ENCODE peak calls at places on chromosomes 7 and 10, in four cellular contexts. One of them, this sample, is unnamed.

GRCh38 chr10:82866424-82867020 is 991.5 kb downstream of the NRG3 start:
- DNase-seq in GM03348: no peak
- DNase-seq in COR-L47: no peak
- DNase-seq in HFFc6: peak
- DNase-seq in this sample: peak

GRCh38 chr10:85646312-85646711 is 720.3 kb downstream of the GRID1 start:
- DNase-seq in GM03348: no peak
- DNase-seq in COR-L47: no peak
- DNase-seq in HFFc6: no peak
- DNase-seq in this sample: peak

GRCh38 chr7:127581716-127582115 is 3.7 kb downstream of the GCC1 start:
- DNase-seq in GM03348: no peak
- DNase-seq in COR-L47: no peak
- DNase-seq in HFFc6: peak
- DNase-seq in this sample: peak

GRCh38 chr7:27314111-27314510 is 71.5 kb downstream of the EVX1 start:
- DNase-seq in GM03348: no peak
- DNase-seq in COR-L47: no peak
- DNase-seq in HFFc6: no peak
- DNase-seq in this sample: no peak

GRCh38 chr10:60894816-60895215 is 49.2 kb downstream of the RHOBTB1 start:
- DNase-seq in GM03348: no peak
- DNase-seq in COR-L47: no peak
- DNase-seq in HFFc6: no peak
- DNase-seq in this sample: no peak

GRCh38 chr7:48299580-48300169 is 128.4 kb downstream of the ABCA13 start:
- DNase-seq in GM03348: peak
- DNase-seq in COR-L47: peak
- DNase-seq in HFFc6: peak
- DNase-seq in this sample: peak

GRCh38 chr10:75632750-75633462 is 201.5 kb downstream of the LRMDA start:
- DNase-seq in GM03348: peak
- DNase-seq in COR-L47: no peak
- DNase-seq in HFFc6: no peak
- DNase-seq in this sample: peak

GRCh38 chr7:108459922-108460551 is 3.8 kb upstream of the NRCAM start:
- DNase-seq in GM03348: peak
- DNase-seq in COR-L47: peak
- DNase-seq in HFFc6: no peak
- DNase-seq in this sample: peak

GRCh38 chr10:13100349-13101294 is 659 bp downstream of the OPTN start:
- DNase-seq in GM03348: peak
- DNase-seq in COR-L47: no peak
- DNase-seq in HFFc6: peak
- DNase-seq in this sample: no peak

GRCh38 chr10:35507519-35508109 is 97.5 kb upstream of the GJD4 start:
- DNase-seq in GM03348: no peak
- DNase-seq in COR-L47: no peak
- DNase-seq in HFFc6: no peak
- DNase-seq in this sample: no peak

GRCh38 chr7:76393116-76394031 is 16.1 kb downstream of the SSC4D start:
- DNase-seq in GM03348: peak
- DNase-seq in COR-L47: peak
- DNase-seq in HFFc6: peak
- DNase-seq in this sample: peak

GRCh38 chr7:64633401-64633800 is 32.5 kb upstream of the ZNF107 start:
- DNase-seq in GM03348: no peak
- DNase-seq in COR-L47: no peak
- DNase-seq in HFFc6: no peak
- DNase-seq in this sample: no peak

GRCh38 chr10:5622586-5622985 is 43.8 kb downstream of the ASB13 start:
- DNase-seq in GM03348: no peak
- DNase-seq in COR-L47: no peak
- DNase-seq in HFFc6: peak
- DNase-seq in this sample: no peak

GRCh38 chr7:36037121-36037662 is 115.9 kb upstream of the EEPD1 start:
- DNase-seq in GM03348: no peak
- DNase-seq in COR-L47: peak
- DNase-seq in HFFc6: peak
- DNase-seq in this sample: peak

GRCh38 chr7:69656890-69657289 is 58.6 kb downstream of the AUTS2 start:
- DNase-seq in GM03348: peak
- DNase-seq in COR-L47: no peak
- DNase-seq in HFFc6: no peak
- DNase-seq in this sample: peak

GRCh38 chr10:79385804-79386531 is 38.7 kb downstream of the PPIF start:
- DNase-seq in GM03348: no peak
- DNase-seq in COR-L47: no peak
- DNase-seq in HFFc6: no peak
- DNase-seq in this sample: no peak

GRCh38 chr7:151688236-151688780 is 168.6 kb upstream of the RHEB start:
- DNase-seq in GM03348: no peak
- DNase-seq in COR-L47: no peak
- DNase-seq in HFFc6: no peak
- DNase-seq in this sample: no peak